ENCODE peak calls at places on chromosomes 3 and 15, in nine cellular contexts. One of them, this sample, is unnamed.

GRCh38 chr15:82921242-82921641 is 31.3 kb downstream of the HOMER2 start:
- DNase-seq in dorsolateral prefrontal cortex: peak
- DNase-seq in psoas muscle: no peak
- DNase-seq in thyroid gland: no peak
- DNase-seq in upper lobe of right lung: no peak
- DNase-seq in body of pancreas: peak
- DNase-seq in fibroblast of lung: no peak
- DNase-seq in pancreas: no peak
- DNase-seq in CD4-positive, alpha-beta T cell: no peak
- DNase-seq in this sample: no peak

GRCh38 chr3:197216169-197216860 is 82.1 kb downstream of the DLG1 start:
- DNase-seq in body of pancreas: no peak
- DNase-seq in CD4-positive, alpha-beta T cell: no peak
- DNase-seq in thyroid gland: no peak
- DNase-seq in fibroblast of lung: peak
- DNase-seq in pancreas: no peak
- DNase-seq in dorsolateral prefrontal cortex: no peak
- DNase-seq in psoas muscle: no peak
- DNase-seq in upper lobe of right lung: no peak
- DNase-seq in this sample: peak

GRCh38 chr15:61084502-61084901 is 144.6 kb downstream of the RORA start:
- DNase-seq in upper lobe of right lung: no peak
- DNase-seq in thyroid gland: no peak
- DNase-seq in pancreas: no peak
- DNase-seq in CD4-positive, alpha-beta T cell: no peak
- DNase-seq in dorsolateral prefrontal cortex: peak
- DNase-seq in body of pancreas: no peak
- DNase-seq in psoas muscle: no peak
- DNase-seq in fibroblast of lung: no peak
- DNase-seq in this sample: no peak

GRCh38 chr3:23113455-23114171 is 89.5 kb upstream of the UBE2E2 start:
- DNase-seq in psoas muscle: no peak
- DNase-seq in thyroid gland: no peak
- DNase-seq in body of pancreas: no peak
- DNase-seq in pancreas: no peak
- DNase-seq in upper lobe of right lung: no peak
- DNase-seq in dorsolateral prefrontal cortex: no peak
- DNase-seq in CD4-positive, alpha-beta T cell: no peak
- DNase-seq in fibroblast of lung: peak
- DNase-seq in this sample: peak

GRCh38 chr3:5389057-5389456 is 201.6 kb downstream of the EDEM1 start:
- DNase-seq in pancreas: no peak
- DNase-seq in upper lobe of right lung: no peak
- DNase-seq in CD4-positive, alpha-beta T cell: no peak
- DNase-seq in thyroid gland: no peak
- DNase-seq in fibroblast of lung: no peak
- DNase-seq in body of pancreas: no peak
- DNase-seq in psoas muscle: no peak
- DNase-seq in dorsolateral prefrontal cortex: no peak
- DNase-seq in this sample: peak

GRCh38 chr15:77599899-77600298 is 32.8 kb downstream of the LINGO1 start:
- DNase-seq in body of pancreas: no peak
- DNase-seq in fibroblast of lung: no peak
- DNase-seq in upper lobe of right lung: no peak
- DNase-seq in psoas muscle: no peak
- DNase-seq in CD4-positive, alpha-beta T cell: no peak
- DNase-seq in pancreas: no peak
- DNase-seq in dorsolateral prefrontal cortex: no peak
- DNase-seq in thyroid gland: no peak
- DNase-seq in this sample: peak

GRCh38 chr15:50257206-50257735 is 8.3 kb downstream of the HDC start:
- DNase-seq in upper lobe of right lung: no peak
- DNase-seq in pancreas: no peak
- DNase-seq in CD4-positive, alpha-beta T cell: no peak
- DNase-seq in thyroid gland: no peak
- DNase-seq in psoas muscle: no peak
- DNase-seq in dorsolateral prefrontal cortex: no peak
- DNase-seq in body of pancreas: no peak
- DNase-seq in fibroblast of lung: no peak
- DNase-seq in this sample: no peak

GRCh38 chr15:100560323-100560722 is 31.6 kb upstream of the CERS3 start:
- DNase-seq in psoas muscle: no peak
- DNase-seq in CD4-positive, alpha-beta T cell: no peak
- DNase-seq in body of pancreas: no peak
- DNase-seq in dorsolateral prefrontal cortex: no peak
- DNase-seq in upper lobe of right lung: no peak
- DNase-seq in pancreas: no peak
- DNase-seq in fibroblast of lung: no peak
- DNase-seq in thyroid gland: no peak
- DNase-seq in this sample: no peak

GRCh38 chr3:152818027-152818426 is 16.9 kb upstream of the P2RY1 start:
- DNase-seq in CD4-positive, alpha-beta T cell: no peak
- DNase-seq in psoas muscle: no peak
- DNase-seq in body of pancreas: no peak
- DNase-seq in upper lobe of right lung: no peak
- DNase-seq in dorsolateral prefrontal cortex: no peak
- DNase-seq in thyroid gland: no peak
- DNase-seq in pancreas: no peak
- DNase-seq in fibroblast of lung: no peak
- DNase-seq in this sample: no peak

GRCh38 chr15:82122754-82123400 is 77.1 kb upstream of the MEX3B start:
- DNase-seq in psoas muscle: peak
- DNase-seq in dorsolateral prefrontal cortex: no peak
- DNase-seq in thyroid gland: no peak
- DNase-seq in CD4-positive, alpha-beta T cell: no peak
- DNase-seq in upper lobe of right lung: no peak
- DNase-seq in pancreas: no peak
- DNase-seq in fibroblast of lung: peak
- DNase-seq in body of pancreas: peak
- DNase-seq in this sample: peak

GRCh38 chr3:120418866-120419490 is 31.8 kb downstream of the FSTL1 start:
- DNase-seq in body of pancreas: peak
- DNase-seq in fibroblast of lung: no peak
- DNase-seq in thyroid gland: peak
- DNase-seq in CD4-positive, alpha-beta T cell: no peak
- DNase-seq in upper lobe of right lung: peak
- DNase-seq in dorsolateral prefrontal cortex: peak
- DNase-seq in pancreas: no peak
- DNase-seq in psoas muscle: no peak
- DNase-seq in this sample: peak

GRCh38 chr15:94186770-94187331 is 44.5 kb upstream of the MCTP2 start:
- DNase-seq in pancreas: no peak
- DNase-seq in body of pancreas: no peak
- DNase-seq in dorsolateral prefrontal cortex: no peak
- DNase-seq in thyroid gland: no peak
- DNase-seq in fibroblast of lung: no peak
- DNase-seq in CD4-positive, alpha-beta T cell: no peak
- DNase-seq in upper lobe of right lung: no peak
- DNase-seq in psoas muscle: no peak
- DNase-seq in this sample: no peak

GRCh38 chr3:127735767-127736693 is 63.3 kb downstream of the ABTB1 start:
- DNase-seq in dorsolateral prefrontal cortex: no peak
- DNase-seq in psoas muscle: no peak
- DNase-seq in body of pancreas: peak
- DNase-seq in thyroid gland: peak
- DNase-seq in upper lobe of right lung: no peak
- DNase-seq in CD4-positive, alpha-beta T cell: no peak
- DNase-seq in fibroblast of lung: peak
- DNase-seq in pancreas: no peak
- DNase-seq in this sample: peak

GRCh38 chr3:134449277-134449676 is 36.5 kb downstream of the ANAPC13 start:
- DNase-seq in thyroid gland: peak
- DNase-seq in psoas muscle: no peak
- DNase-seq in fibroblast of lung: peak
- DNase-seq in CD4-positive, alpha-beta T cell: no peak
- DNase-seq in pancreas: no peak
- DNase-seq in dorsolateral prefrontal cortex: peak
- DNase-seq in upper lobe of right lung: no peak
- DNase-seq in body of pancreas: peak
- DNase-seq in this sample: peak

GRCh38 chr3:29381595-29381994 is 100.7 kb downstream of the RBMS3 start:
- DNase-seq in thyroid gland: no peak
- DNase-seq in psoas muscle: no peak
- DNase-seq in body of pancreas: no peak
- DNase-seq in dorsolateral prefrontal cortex: no peak
- DNase-seq in pancreas: no peak
- DNase-seq in CD4-positive, alpha-beta T cell: no peak
- DNase-seq in upper lobe of right lung: no peak
- DNase-seq in fibroblast of lung: no peak
- DNase-seq in this sample: no peak

GRCh38 chr15:60374628-60375081 is 23.1 kb downstream of the ANXA2 start:
- DNase-seq in dorsolateral prefrontal cortex: no peak
- DNase-seq in psoas muscle: peak
- DNase-seq in pancreas: no peak
- DNase-seq in thyroid gland: peak
- DNase-seq in fibroblast of lung: peak
- DNase-seq in body of pancreas: peak
- DNase-seq in upper lobe of right lung: peak
- DNase-seq in CD4-positive, alpha-beta T cell: no peak
- DNase-seq in this sample: peak

GRCh38 chr15:68627476-68627875 is 48.7 kb downstream of the CORO2B start:
- DNase-seq in psoas muscle: no peak
- DNase-seq in dorsolateral prefrontal cortex: no peak
- DNase-seq in thyroid gland: no peak
- DNase-seq in pancreas: no peak
- DNase-seq in body of pancreas: no peak
- DNase-seq in CD4-positive, alpha-beta T cell: no peak
- DNase-seq in fibroblast of lung: no peak
- DNase-seq in upper lobe of right lung: no peak
- DNase-seq in this sample: no peak

GRCh38 chr3:122349171-122349570 is 24.1 kb downstream of the CSTA start:
- DNase-seq in CD4-positive, alpha-beta T cell: no peak
- DNase-seq in pancreas: no peak
- DNase-seq in thyroid gland: no peak
- DNase-seq in body of pancreas: no peak
- DNase-seq in upper lobe of right lung: no peak
- DNase-seq in psoas muscle: no peak
- DNase-seq in dorsolateral prefrontal cortex: no peak
- DNase-seq in fibroblast of lung: no peak
- DNase-seq in this sample: no peak

GRCh38 chr3:169186596-169186995 is 476.9 kb downstream of the MECOM start:
- DNase-seq in pancreas: no peak
- DNase-seq in CD4-positive, alpha-beta T cell: no peak
- DNase-seq in upper lobe of right lung: no peak
- DNase-seq in thyroid gland: no peak
- DNase-seq in fibroblast of lung: no peak
- DNase-seq in dorsolateral prefrontal cortex: no peak
- DNase-seq in psoas muscle: no peak
- DNase-seq in body of pancreas: no peak
- DNase-seq in this sample: no peak

GRCh38 chr3:25574172-25574765 is 90.4 kb downstream of the TOP2B start:
- DNase-seq in upper lobe of right lung: no peak
- DNase-seq in dorsolateral prefrontal cortex: no peak
- DNase-seq in pancreas: no peak
- DNase-seq in body of pancreas: no peak
- DNase-seq in fibroblast of lung: no peak
- DNase-seq in CD4-positive, alpha-beta T cell: no peak
- DNase-seq in psoas muscle: no peak
- DNase-seq in thyroid gland: no peak
- DNase-seq in this sample: no peak
- H3K27ac ChIP-seq in upper lobe of right lung: no peak
- H3K27ac ChIP-seq in dorsolateral prefrontal cortex: peak
- H3K27ac ChIP-seq in pancreas: no peak
- H3K27ac ChIP-seq in body of pancreas: no peak
- H3K27ac ChIP-seq in fibroblast of lung: peak
- H3K27ac ChIP-seq in CD4-positive, alpha-beta T cell: no peak
- H3K27ac ChIP-seq in psoas muscle: peak
- H3K27ac ChIP-seq in thyroid gland: no peak
- H3K27ac ChIP-seq in this sample: no peak

DNA sequence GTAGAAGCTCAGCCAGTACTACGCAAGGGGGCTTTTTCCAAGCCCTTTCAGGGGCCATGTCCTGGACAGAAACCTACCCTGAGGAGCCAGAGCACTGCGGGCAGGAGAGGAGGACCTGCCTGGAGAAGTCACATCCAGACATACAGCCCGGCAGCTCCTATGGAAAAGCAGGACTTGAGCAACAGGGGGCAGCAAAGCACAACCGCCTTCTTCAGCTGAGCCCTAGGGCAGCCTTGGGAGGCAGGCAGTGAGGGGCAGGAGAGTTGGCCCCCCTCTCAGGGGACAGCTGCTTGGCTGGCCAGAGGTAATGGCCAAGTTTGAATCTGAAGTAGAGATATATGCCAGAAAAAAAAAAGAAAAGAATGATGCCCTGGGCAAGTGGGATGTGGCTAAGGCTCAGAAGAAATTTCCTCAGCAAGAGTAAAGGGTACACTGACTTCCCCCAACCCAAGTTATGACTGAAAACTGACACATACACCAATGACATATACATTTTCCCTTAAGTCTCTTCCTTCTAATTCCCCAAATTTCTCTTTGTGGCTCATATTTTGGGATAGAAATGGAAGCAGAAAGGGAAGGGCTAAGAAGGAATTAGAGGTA is 56.9 kb downstream of the CYP19A1 start:
- DNase-seq in upper lobe of right lung: peak
- DNase-seq in thyroid gland: peak
- DNase-seq in pancreas: peak
- DNase-seq in fibroblast of lung: peak
- DNase-seq in CD4-positive, alpha-beta T cell: no peak
- DNase-seq in dorsolateral prefrontal cortex: peak
- DNase-seq in psoas muscle: peak
- DNase-seq in body of pancreas: peak
- DNase-seq in this sample: no peak
- TF ChIP-seq CTCF in upper lobe of right lung: peak
- TF ChIP-seq CTCF in thyroid gland: peak
- TF ChIP-seq CTCF in pancreas: peak
- TF ChIP-seq CTCF in fibroblast of lung: peak
- TF ChIP-seq CTCF in CD4-positive, alpha-beta T cell: no peak
- TF ChIP-seq CTCF in dorsolateral prefrontal cortex: peak
- TF ChIP-seq CTCF in psoas muscle: peak
- TF ChIP-seq CTCF in body of pancreas: peak
- TF ChIP-seq CTCF in this sample: no peak

GRCh38 chr3:52650437-52650836 is 35.3 kb downstream of the PBRM1 start:
- DNase-seq in psoas muscle: no peak
- DNase-seq in body of pancreas: no peak
- DNase-seq in upper lobe of right lung: no peak
- DNase-seq in fibroblast of lung: no peak
- DNase-seq in CD4-positive, alpha-beta T cell: no peak
- DNase-seq in thyroid gland: no peak
- DNase-seq in pancreas: no peak
- DNase-seq in dorsolateral prefrontal cortex: no peak
- DNase-seq in this sample: no peak
- H3K27ac ChIP-seq in psoas muscle: no peak
- H3K27ac ChIP-seq in body of pancreas: no peak
- H3K27ac ChIP-seq in upper lobe of right lung: no peak
- H3K27ac ChIP-seq in fibroblast of lung: peak
- H3K27ac ChIP-seq in CD4-positive, alpha-beta T cell: no peak
- H3K27ac ChIP-seq in thyroid gland: peak
- H3K27ac ChIP-seq in pancreas: no peak
- H3K27ac ChIP-seq in dorsolateral prefrontal cortex: no peak
- H3K27ac ChIP-seq in this sample: no peak

DNA sequence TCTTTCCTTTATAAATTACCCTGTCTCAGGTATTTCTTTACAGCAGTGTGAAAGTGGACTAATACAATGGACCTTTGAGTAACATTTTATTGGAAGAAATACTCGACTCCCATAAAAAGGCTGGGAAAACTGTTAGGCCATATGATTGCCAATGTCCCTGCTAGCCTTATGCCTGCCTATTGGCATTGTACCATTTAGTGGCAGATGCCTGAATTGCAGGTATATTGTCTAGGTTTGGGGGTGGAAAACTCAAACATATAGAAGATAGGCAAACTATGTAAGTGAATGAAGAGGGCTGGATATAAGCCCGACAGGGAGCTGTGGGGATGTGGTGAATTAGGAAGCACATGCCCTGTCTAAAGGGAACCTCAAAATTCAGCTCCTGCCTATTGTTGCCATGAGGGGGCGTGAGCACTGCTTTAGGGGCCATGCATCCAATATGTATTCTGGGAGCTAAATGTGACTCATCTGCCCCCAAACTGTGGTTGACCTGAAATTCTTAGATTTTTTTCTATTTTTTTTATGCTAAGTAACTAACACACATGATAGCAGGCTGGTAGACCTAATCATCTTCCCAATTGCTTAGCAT is 65.2 kb upstream of the TRA2B start:
- DNase-seq in pancreas: no peak
- DNase-seq in body of pancreas: peak
- DNase-seq in psoas muscle: no peak
- DNase-seq in CD4-positive, alpha-beta T cell: no peak
- DNase-seq in thyroid gland: no peak
- DNase-seq in dorsolateral prefrontal cortex: no peak
- DNase-seq in fibroblast of lung: peak
- DNase-seq in upper lobe of right lung: no peak
- DNase-seq in this sample: peak
- TF ChIP-seq CTCF in pancreas: peak
- TF ChIP-seq CTCF in body of pancreas: peak
- TF ChIP-seq CTCF in psoas muscle: peak
- TF ChIP-seq CTCF in CD4-positive, alpha-beta T cell: no peak
- TF ChIP-seq CTCF in thyroid gland: no peak
- TF ChIP-seq CTCF in dorsolateral prefrontal cortex: no peak
- TF ChIP-seq CTCF in fibroblast of lung: peak
- TF ChIP-seq CTCF in upper lobe of right lung: peak
- TF ChIP-seq CTCF in this sample: no peak